ENCODE peak calls at places on chromosomes 13 and 19, in seven cellular contexts. A is BJ, X is Ammon's horn, G is GM12865, C is posterior vena cava, M is T-helper 2 cell, Q is HFFc6. D is an unnamed sample.

GRCh38 chr13:112587767-112588489 is at the start of gene TUBGCP3:
- DNase-seq in X (peak), G (peak), C (peak), Q (peak), A (peak), M (peak), D (peak)

GRCh38 chr19:7635670-7636069 is 1.2 kb upstream of the STXBP2 start:
- DNase-seq in G (no peak), C (no peak), X (no peak), M (no peak), Q (no peak), A (no peak), D (no peak)

GRCh38 chr19:47848871-47849473 is 10.1 kb upstream of the TPRX2 start:
- DNase-seq in C (no peak), M (no peak), A (no peak), Q (no peak), X (no peak), G (peak), D (no peak)

GRCh38 chr13:99217461-99218101 is 16.9 kb downstream of the UBAC2 start:
- DNase-seq in C (no peak), A (no peak), X (no peak), G (no peak), M (no peak), Q (no peak), D (no peak)

GRCh38 chr19:40511487-40511886 is 44.7 kb downstream of the SPTBN4 start:
- DNase-seq in X (no peak), Q (no peak), M (no peak), C (no peak), A (no peak), G (no peak), D (no peak)

GRCh38 chr13:26721251-26721939 is 39.2 kb downstream of the GPR12 start:
- DNase-seq in G (peak), Q (no peak), A (no peak), M (no peak), C (no peak), X (peak), D (no peak)

GRCh38 chr13:113657851-113658741 is at the start of gene ATP4B:
- DNase-seq in X (no peak), A (no peak), C (peak), M (no peak), Q (no peak), G (no peak), D (no peak)

GRCh38 chr13:26985285-26985878 is 186.2 kb downstream of the USP12 start:
- DNase-seq in M (no peak), C (peak), X (peak), Q (peak), A (no peak), G (peak), D (peak)

GRCh38 chr13:38308736-38309135 is 40.9 kb upstream of the UFM1 start:
- DNase-seq in C (no peak), A (peak), Q (peak), G (no peak), M (no peak), X (no peak), D (peak)

GRCh38 chr19:38684862-38685665 is 37.6 kb downstream of the ACTN4 start:
- DNase-seq in Q (no peak), C (no peak), A (no peak), G (no peak), X (no peak), M (no peak), D (no peak)

GRCh38 chr13:44974056-44974798 is 15.0 kb downstream of the NUFIP1 start:
- DNase-seq in M (no peak), Q (no peak), G (peak), X (peak), C (no peak), A (no peak), D (peak)

GRCh38 chr13:98222816-98223215 is 45.7 kb upstream of the RNF113B start:
- DNase-seq in Q (no peak), A (no peak), X (no peak), G (no peak), C (no peak), M (no peak), D (no peak)

GRCh38 chr13:66994097-66994496 is 236.0 kb downstream of the PCDH9 start:
- DNase-seq in Q (no peak), X (peak), A (no peak), M (no peak), G (peak), C (peak), D (peak)

GRCh38 chr13:111013196-111013595 is 98.3 kb upstream of the ANKRD10 start:
- DNase-seq in X (no peak), M (no peak), C (no peak), G (no peak), A (no peak), Q (no peak), D (no peak)

GRCh38 chr19:4678881-4679379 is 8.8 kb upstream of the MYDGF start:
- DNase-seq in M (no peak), A (no peak), G (peak), X (no peak), C (no peak), Q (no peak), D (no peak)

GRCh38 chr19:33393286-33394005 is 19.9 kb downstream of the CEBPG start:
- DNase-seq in A (no peak), G (no peak), C (peak), X (no peak), Q (no peak), M (no peak), D (peak)

GRCh38 chr19:48318286-48318987 is 6.9 kb upstream of the EMP3 start:
- DNase-seq in C (no peak), M (no peak), Q (no peak), G (no peak), A (no peak), X (no peak), D (no peak)

GRCh38 chr13:72643339-72643989 is 84.0 kb downstream of the MZT1 start:
- DNase-seq in C (no peak), M (no peak), X (peak), A (no peak), Q (peak), G (peak), D (peak)

GRCh38 chr19:52566121-52566520 is 4.0 kb upstream of the ZNF701 start:
- DNase-seq in C (no peak), M (no peak), X (no peak), A (no peak), Q (no peak), G (no peak), D (no peak)

GRCh38 chr19:43914051-43914450 is 21.0 kb downstream of the ZNF45 start:
- DNase-seq in X (no peak), A (no peak), G (no peak), Q (no peak), C (no peak), M (no peak), D (no peak)

GRCh38 chr13:37701306-37701705 is 102.7 kb upstream of the POSTN start:
- DNase-seq in C (no peak), Q (peak), X (no peak), A (peak), G (no peak), M (no peak), D (peak)

GRCh38 chr19:40331052-40331451 is 17.1 kb downstream of the C19orf47 start:
- DNase-seq in G (no peak), A (no peak), Q (no peak), C (no peak), X (no peak), M (no peak), D (no peak)

D was measured in myocyte.